ENCODE peak calls at places on chromosome 9, in nine cellular contexts. D is AG10803; H is renal cortical epithelial cell; T is NCI-H345; P is gastrocnemius medialis; K is HT-29; E is stimulated activated naive CD4-positive, alpha-beta T cell; Y is lower leg skin; J is T-helper 17 cell. N is an unnamed sample.

GRCh38 chr9:127366594-127366993 is 30.4 kb upstream of the SLC2A8 start:
- DNase-seq in Y (no peak), T (no peak), K (no peak), J (no peak), E (no peak), D (no peak), P (no peak), H (no peak), N (no peak)

GRCh38 chr9:136787690-136788400 is 3.3 kb upstream of the TMEM141 start:
- DNase-seq in K (peak; percentile 91), T (peak; percentile 80), D (peak; percentile 42), Y (no peak), P (peak; percentile 46), H (no peak), J (peak; percentile 45), E (peak; percentile 50), N (peak; percentile 90)

GRCh38 chr9:72577212-72577753 is 55.9 kb downstream of the TMC1 start:
- DNase-seq in Y (peak; percentile 62), K (peak; percentile 93), H (peak; percentile 92), J (no peak), T (no peak), E (no peak), P (peak; percentile 36), D (peak; percentile 89), N (peak; percentile 28)

GRCh38 chr9:36980148-36980974 is 53.7 kb downstream of the PAX5 start:
- DNase-seq in D (no peak), P (no peak), E (no peak), H (no peak), K (peak; percentile 5), Y (no peak), T (peak; percentile 90), J (no peak), N (no peak)

GRCh38 chr9:99513441-99514112 is 291.5 kb downstream of the SEC61B start:
- DNase-seq in K (no peak), P (no peak), T (no peak), H (peak; percentile 2), E (no peak), Y (no peak), D (no peak), J (no peak), N (peak; percentile 10)

GRCh38 chr9:133003071-133003461 is 24.6 kb downstream of the GFI1B start:
- DNase-seq in T (no peak), Y (no peak), H (no peak), D (no peak), K (no peak), J (no peak), E (no peak), P (no peak), N (no peak)

GRCh38 chr9:82532504-82532903 is 530.4 kb downstream of the RASEF start:
- DNase-seq in H (peak; percentile 45), K (peak; percentile 26), P (no peak), Y (no peak), E (no peak), D (no peak), J (no peak), T (no peak), N (no peak)

GRCh38 chr9:123928471-123929176 is 1.3 kb downstream of the DENND1A start:
- DNase-seq in T (no peak), H (peak; percentile 12), J (no peak), D (peak; percentile 69), Y (no peak), P (no peak), K (no peak), E (no peak), N (no peak)

GRCh38 chr9:975740-976257 is 656 bp upstream of the DMRT3 start:
- DNase-seq in P (no peak), K (no peak), D (no peak), E (no peak), T (no peak), J (no peak), H (no peak), Y (no peak), N (no peak)

GRCh38 chr9:27407966-27408365 is 111.0 kb upstream of the EQTN start:
- DNase-seq in P (no peak), J (no peak), D (peak; percentile 76), E (no peak), H (peak; percentile 81), T (no peak), Y (no peak), K (no peak), N (no peak)

GRCh38 chr9:120859361-120859760 is 16.6 kb upstream of the PSMD5 start:
- DNase-seq in Y (no peak), K (no peak), E (no peak), T (no peak), J (no peak), P (no peak), H (no peak), D (no peak), N (no peak)

GRCh38 chr9:94084314-94084713 is at the start of gene PTPDC1:
- DNase-seq in J (no peak), E (no peak), D (peak; percentile 84), Y (no peak), H (peak; percentile 53), P (no peak), K (no peak), T (no peak), N (peak; percentile 40)

GRCh38 chr9:127809562-127810377 is 7.1 kb downstream of the FPGS start:
- DNase-seq in D (no peak), P (no peak), T (no peak), J (peak; percentile 18), Y (no peak), E (no peak), K (no peak), H (no peak), N (peak; percentile 80)

GRCh38 chr9:130137870-130138653 is 34.1 kb upstream of the NCS1 start:
- DNase-seq in Y (no peak), D (peak; percentile 94), K (no peak), J (no peak), E (no peak), H (peak; percentile 84), P (no peak), T (no peak), N (peak; percentile 78)

GRCh38 chr9:137479892-137480685 is 21.0 kb upstream of the NSMF start:
- DNase-seq in H (no peak), T (no peak), Y (no peak), J (no peak), K (no peak), D (no peak), E (no peak), P (no peak), N (no peak)

N was measured in hepatocyte.